ENCODE peak calls at places on chromosome 1, in six cellular contexts. One of them, this sample, is unnamed.

GRCh38 chr1:109687641-109688499 is at the start of gene GSTM1:
- DNase-seq in tibial artery: no peak
- DNase-seq in T-helper 1 cell: no peak
- DNase-seq in NCI-H1105: no peak
- DNase-seq in hypothalamus: peak; percentile 74
- DNase-seq in AG08395: no peak
- DNase-seq in this sample: no peak

GRCh38 chr1:33180226-33181037 is 1.4 kb downstream of the TRIM62 start:
- DNase-seq in tibial artery: peak; percentile 92
- DNase-seq in T-helper 1 cell: peak; percentile 77
- DNase-seq in NCI-H1105: peak; percentile 91
- DNase-seq in hypothalamus: peak; percentile 91
- DNase-seq in AG08395: peak; percentile 98
- DNase-seq in this sample: peak; percentile 87

GRCh38 chr1:26785611-26786436 is 1.9 kb upstream of the PIGV start:
- DNase-seq in tibial artery: no peak
- DNase-seq in T-helper 1 cell: no peak
- DNase-seq in NCI-H1105: no peak
- DNase-seq in hypothalamus: no peak
- DNase-seq in AG08395: no peak
- DNase-seq in this sample: no peak

GRCh38 chr1:39043513-39043912 is 17.4 kb downstream of the NDUFS5 start:
- DNase-seq in tibial artery: no peak
- DNase-seq in T-helper 1 cell: no peak
- DNase-seq in NCI-H1105: no peak
- DNase-seq in hypothalamus: no peak
- DNase-seq in AG08395: no peak
- DNase-seq in this sample: no peak

GRCh38 chr1:50066806-50067205 is 41.9 kb upstream of the ELAVL4 start:
- DNase-seq in tibial artery: no peak
- DNase-seq in T-helper 1 cell: no peak
- DNase-seq in NCI-H1105: no peak
- DNase-seq in hypothalamus: no peak
- DNase-seq in AG08395: no peak
- DNase-seq in this sample: no peak

GRCh38 chr1:220787069-220787614 is 429 bp downstream of the MTARC1 start:
- DNase-seq in tibial artery: no peak
- DNase-seq in T-helper 1 cell: no peak
- DNase-seq in NCI-H1105: peak; percentile 73
- DNase-seq in hypothalamus: no peak
- DNase-seq in AG08395: no peak
- DNase-seq in this sample: no peak

GRCh38 chr1:178874966-178875365 is 4.1 kb upstream of the ANGPTL1 start:
- DNase-seq in tibial artery: no peak
- DNase-seq in T-helper 1 cell: no peak
- DNase-seq in NCI-H1105: no peak
- DNase-seq in hypothalamus: no peak
- DNase-seq in AG08395: no peak
- DNase-seq in this sample: no peak

GRCh38 chr1:12098786-12099185 is 35.7 kb downstream of the TNFRSF8 start:
- DNase-seq in tibial artery: no peak
- DNase-seq in T-helper 1 cell: no peak
- DNase-seq in NCI-H1105: no peak
- DNase-seq in hypothalamus: no peak
- DNase-seq in AG08395: no peak
- DNase-seq in this sample: no peak

This sample was measured in C1 segment of cervical spinal cord.